ENCODE peak calls at places on chromosomes 6 and 20, in four cellular contexts. I is effector memory CD4-positive, alpha-beta T cell; S is body of pancreas; J is T-helper 17 cell. Z is an unnamed sample.

GRCh38 chr20:45011108-45011526 is 44.8 kb downstream of the STK4 start:
- DNase-seq in I (no peak), S (peak; percentile 56), J (no peak), Z (peak; percentile 47)

GRCh38 chr6:55654445-55654844 is 75.5 kb upstream of the HMGCLL1 start:
- DNase-seq in I (no peak), S (no peak), J (no peak), Z (no peak)

GRCh38 chr6:129901910-129902309 is 40.8 kb upstream of the TMEM244 start:
- DNase-seq in I (no peak), S (no peak), J (no peak), Z (no peak)

GRCh38 chr6:121335111-121336008 is 1.1 kb upstream of the TBC1D32 start:
- DNase-seq in I (no peak), S (no peak), J (no peak), Z (no peak)

GRCh38 chr6:89385156-89385667 is 26.9 kb downstream of the RRAGD start:
- DNase-seq in I (no peak), S (no peak), J (no peak), Z (no peak)

GRCh38 chr6:35754452-35755321 is 17.9 kb downstream of the ARMC12 start:
- DNase-seq in I (no peak), S (peak; percentile 86), J (no peak), Z (no peak)

GRCh38 chr6:19866900-19867627 is 29.9 kb downstream of the ID4 start:
- DNase-seq in I (no peak), S (no peak), J (no peak), Z (no peak)

GRCh38 chr20:64035066-64035932 is 683 bp upstream of the C20orf204 start:
- DNase-seq in I (peak; percentile 28), S (no peak), J (no peak), Z (no peak)

GRCh38 chr20:58907481-58908137 is 55.1 kb downstream of the GNAS start:
- DNase-seq in I (peak; percentile 38), S (peak; percentile 98), J (peak; percentile 19), Z (no peak)

GRCh38 chr6:13307508-13307995 is 20.8 kb downstream of the TBC1D7 start:
- DNase-seq in I (no peak), S (peak; percentile 29), J (no peak), Z (peak; percentile 45)

GRCh38 chr20:49510562-49511117 is 28.2 kb upstream of the KCNB1 start:
- DNase-seq in I (no peak), S (peak; percentile 47), J (no peak), Z (no peak)

GRCh38 chr6:44233560-44234100 is 10.2 kb downstream of the SLC29A1 start:
- DNase-seq in I (no peak), S (no peak), J (no peak), Z (no peak)

GRCh38 chr6:125986956-125987617 is 747 bp downstream of the TRMT11 start:
- DNase-seq in I (no peak), S (no peak), J (no peak), Z (peak; percentile 37)

GRCh38 chr6:71197770-71198169 is 90.8 kb upstream of the OGFRL1 start:
- DNase-seq in I (no peak), S (no peak), J (no peak), Z (no peak)

GRCh38 chr20:47915495-47915894 is 130.2 kb upstream of the SULF2 start:
- DNase-seq in I (no peak), S (no peak), J (no peak), Z (no peak)

GRCh38 chr6:127857051-127857637 is 43.7 kb downstream of the THEMIS start:
- DNase-seq in I (no peak), S (no peak), J (no peak), Z (no peak)

GRCh38 chr6:168307695-168308021 is 11.9 kb downstream of the DACT2 start:
- DNase-seq in I (no peak), S (no peak), J (no peak), Z (no peak)

GRCh38 chr6:90338409-90338808 is 41.8 kb upstream of the BACH2 start:
- DNase-seq in I (no peak), S (no peak), J (no peak), Z (no peak)

GRCh38 chr6:32332433-32332832 is 39.3 kb downstream of the TSBP1 start:
- DNase-seq in I (no peak), S (no peak), J (no peak), Z (no peak)

GRCh38 chr6:2797564-2798014 is 32.4 kb downstream of the WRNIP1 start:
- DNase-seq in I (no peak), S (peak; percentile 90), J (no peak), Z (no peak)

GRCh38 chr6:157281570-157281969 is 41.7 kb downstream of the TMEM242 start:
- DNase-seq in I (no peak), S (peak; percentile 46), J (no peak), Z (peak; percentile 38)

GRCh38 chr6:144936764-144937163 is 651.6 kb downstream of the UTRN start:
- DNase-seq in I (no peak), S (no peak), J (no peak), Z (no peak)

GRCh38 chr6:75422024-75422639 is 71.5 kb downstream of the FILIP1 start:
- DNase-seq in I (no peak), S (no peak), J (no peak), Z (no peak)

GRCh38 chr6:138520463-138520862 is 21.2 kb upstream of the NHSL1 start:
- DNase-seq in I (no peak), S (no peak), J (no peak), Z (no peak)

GRCh38 chr20:57432874-57433491 is 41.8 kb downstream of the RBM38 start:
- DNase-seq in I (peak; percentile 50), S (peak; percentile 57), J (no peak), Z (peak; percentile 31)

GRCh38 chr20:1473821-1474220 is 7.2 kb upstream of the NSFL1C start:
- DNase-seq in I (no peak), S (no peak), J (no peak), Z (no peak)

GRCh38 chr6:4108561-4109093 is 26.7 kb downstream of the ECI2 start:
- DNase-seq in I (no peak), S (no peak), J (no peak), Z (no peak)

GRCh38 chr20:62860391-62860923 is 1.2 kb downstream of the TCFL5 start:
- DNase-seq in I (no peak), S (no peak), J (no peak), Z (no peak)

GRCh38 chr6:4388675-4389074 is 253.3 kb upstream of the ECI2 start:
- DNase-seq in I (no peak), S (no peak), J (no peak), Z (no peak)

GRCh38 chr6:31186052-31186734 is 15.7 kb upstream of the POU5F1 start:
- DNase-seq in I (no peak), S (peak; percentile 88), J (no peak), Z (peak; percentile 82)

GRCh38 chr6:5135783-5136376 is 50.7 kb downstream of the PPP1R3G start:
- DNase-seq in I (no peak), S (no peak), J (no peak), Z (no peak)

GRCh38 chr20:44572551-44573500 is 9.6 kb upstream of the PKIG start:
- DNase-seq in I (no peak), S (no peak), J (no peak), Z (peak; percentile 43)

GRCh38 chr6:135423649-135424128 is 73.9 kb downstream of the AHI1 start:
- DNase-seq in I (no peak), S (peak; percentile 37), J (no peak), Z (peak; percentile 23)

GRCh38 chr6:45949256-45949655 is 66.4 kb downstream of the CLIC5 start:
- DNase-seq in I (no peak), S (no peak), J (no peak), Z (no peak)

GRCh38 chr6:45951771-45952529 is 63.7 kb downstream of the CLIC5 start:
- DNase-seq in I (no peak), S (no peak), J (no peak), Z (no peak)

GRCh38 chr6:45952546-45952945 is 63.1 kb downstream of the CLIC5 start:
- DNase-seq in I (no peak), S (no peak), J (no peak), Z (no peak)

GRCh38 chr6:45947807-45948206 is 67.9 kb downstream of the CLIC5 start:
- DNase-seq in I (no peak), S (no peak), J (no peak), Z (no peak)

GRCh38 chr6:45951291-45951690 is 64.4 kb downstream of the CLIC5 start:
- DNase-seq in I (no peak), S (no peak), J (no peak), Z (no peak)
- H3K9me3 ChIP-seq in I (no peaks in the 10 kb centered on the region), S (no peaks in the 10 kb centered on the region), J (no peaks in the 10 kb centered on the region), Z (no peaks in the 10 kb centered on the region)

DNA sequence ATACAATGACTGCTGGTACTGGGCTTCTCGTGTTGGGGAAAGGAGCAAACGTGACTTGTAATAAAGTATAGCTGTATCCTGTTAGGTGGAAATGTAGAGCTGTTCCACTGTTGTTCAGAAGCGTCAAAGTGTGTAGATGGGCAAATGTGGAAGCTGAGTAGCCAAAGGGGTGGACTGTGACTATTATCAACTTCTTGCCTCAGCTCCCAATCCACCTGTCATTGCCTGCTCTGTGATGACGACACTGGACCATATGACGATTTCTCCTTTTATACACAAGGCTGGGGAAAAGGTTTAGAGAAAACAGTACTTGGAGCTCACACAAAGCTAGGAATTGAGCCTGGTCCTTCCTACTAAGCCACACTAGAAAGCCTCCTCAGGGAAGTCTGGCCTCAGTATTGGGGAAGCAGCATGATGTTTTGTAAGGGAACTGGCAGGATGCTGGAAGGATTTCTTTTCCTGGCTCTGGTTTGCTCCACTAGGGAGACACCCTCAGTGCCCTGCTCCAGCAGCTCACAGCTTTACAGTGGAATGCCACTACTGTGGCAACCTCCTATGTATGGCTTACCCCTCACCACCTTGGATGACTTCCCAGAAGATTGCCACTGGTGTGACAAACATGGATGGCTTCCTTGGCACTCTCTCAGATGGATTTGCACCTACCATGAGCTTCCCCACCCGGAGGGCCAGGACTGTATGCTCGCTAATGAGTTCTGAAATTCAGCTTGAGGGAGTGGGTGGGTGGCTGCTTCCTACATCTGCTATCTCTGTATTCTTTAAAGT is 20.0 kb downstream of the CD164 start:
- DNase-seq in I (no peak), S (no peak), J (no peak), Z (no peak)
- H3K9me3 ChIP-seq in I (no peaks in the 10 kb centered on the region), S (no peaks in the 10 kb centered on the region), J (no peaks in the 10 kb centered on the region), Z (peaks cover 3% of the 10 kb centered on the region)

GRCh38 chr20:60967431-60968316 is 284.4 kb upstream of the CDH4 start:
- DNase-seq in I (no peak), S (no peak), J (no peak), Z (no peak)

GRCh38 chr20:60968853-60969720 is 283.0 kb upstream of the CDH4 start:
- DNase-seq in I (no peak), S (no peak), J (no peak), Z (no peak)

GRCh38 chr20:60964911-60965310 is 287.1 kb upstream of the CDH4 start:
- DNase-seq in I (no peak), S (no peak), J (no peak), Z (no peak)

GRCh38 chr20:60966766-60967165 is 285.3 kb upstream of the CDH4 start:
- DNase-seq in I (no peak), S (no peak), J (no peak), Z (no peak)

GRCh38 chr20:60966031-60966430 is 286.0 kb upstream of the CDH4 start:
- DNase-seq in I (no peak), S (no peak), J (no peak), Z (no peak)
- H3K9me3 ChIP-seq in I (no peaks in the 10 kb centered on the region), S (no peaks in the 10 kb centered on the region), J (no peaks in the 10 kb centered on the region), Z (no peaks in the 10 kb centered on the region)

GRCh38 chr6:302760-303159 is 10.5 kb downstream of the DUSP22 start:
- DNase-seq in I (no peak), S (no peak), J (no peak), Z (no peak)

GRCh38 chr6:304833-305370 is 12.6 kb downstream of the DUSP22 start:
- DNase-seq in I (no peak), S (no peak), J (no peak), Z (no peak)

GRCh38 chr6:303263-303662 is 11.0 kb downstream of the DUSP22 start:
- DNase-seq in I (no peak), S (no peak), J (no peak), Z (no peak)

GRCh38 chr6:305371-306206 is 13.3 kb downstream of the DUSP22 start:
- DNase-seq in I (no peak), S (no peak), J (no peak), Z (no peak)

GRCh38 chr6:303948-304558 is 11.8 kb downstream of the DUSP22 start:
- DNase-seq in I (no peak), S (no peak), J (no peak), Z (no peak)
- H3K9me3 ChIP-seq in I (no peaks in the 10 kb centered on the region), S (no peaks in the 10 kb centered on the region), J (no peaks in the 10 kb centered on the region), Z (no peaks in the 10 kb centered on the region)

Z was measured in A549.